ENCODE peak calls at places on chromosome 17, in seven cellular contexts. C is CD8-positive, alpha-beta T cell; O is suprapubic skin; W is IMR-90; X is right lobe of liver; Z is colonic mucosa; H is MG63. K is an unnamed sample.

GRCh38 chr17:55249861-55250260 is 14.9 kb upstream of the HLF start:
- DNase-seq in Z (no peak), O (no peak), X (no peak), H (no peak), C (no peak), W (no peak), K (no peak)

GRCh38 chr17:74125160-74125559 is 78.3 kb upstream of the RPL38 start:
- DNase-seq in X (no peak), C (no peak), O (no peak), Z (no peak), H (no peak), W (no peak), K (no peak)

GRCh38 chr17:10463402-10463801 is 6.0 kb downstream of the MYH4 start:
- DNase-seq in C (no peak), O (no peak), H (no peak), Z (no peak), X (no peak), W (no peak), K (no peak)

GRCh38 chr17:41678411-41678906 is 10.2 kb upstream of the EIF1 start:
- DNase-seq in C (no peak), Z (no peak), W (peak; percentile 9), O (no peak), X (no peak), H (peak; percentile 53), K (no peak)

GRCh38 chr17:82334622-82335394 is 1.2 kb upstream of the SECTM1 start:
- DNase-seq in W (peak; percentile 22), O (no peak), H (no peak), X (peak; percentile 86), C (no peak), Z (no peak), K (no peak)

GRCh38 chr17:68440526-68440925 is 16.8 kb downstream of the WIPI1 start:
- DNase-seq in W (no peak), H (no peak), O (no peak), X (no peak), C (no peak), Z (no peak), K (no peak)

GRCh38 chr17:55304171-55304859 is 39.6 kb downstream of the HLF start:
- DNase-seq in X (no peak), Z (no peak), H (peak; percentile 14), W (no peak), C (no peak), O (no peak), K (no peak)

GRCh38 chr17:7471729-7472128 is 7.7 kb downstream of the ZBTB4 start:
- DNase-seq in W (no peak), X (no peak), C (no peak), Z (no peak), O (no peak), H (no peak), K (no peak)

GRCh38 chr17:3972931-3973330 is 8.7 kb upstream of the ATP2A3 start:
- DNase-seq in H (no peak), O (no peak), X (peak; percentile 41), C (no peak), W (no peak), Z (no peak), K (no peak)

GRCh38 chr17:56290486-56291118 is 137.3 kb downstream of the ANKFN1 start:
- DNase-seq in W (no peak), Z (no peak), X (no peak), C (no peak), O (no peak), H (no peak), K (peak; percentile 50)

GRCh38 chr17:82489851-82490511 is 29.6 kb upstream of the FOXK2 start:
- DNase-seq in X (no peak), C (no peak), H (no peak), O (no peak), W (no peak), Z (no peak), K (no peak)

GRCh38 chr17:31733326-31733725 is 125.7 kb downstream of the COPRS start:
- DNase-seq in X (no peak), Z (no peak), H (no peak), W (no peak), C (no peak), O (no peak), K (no peak)

GRCh38 chr17:68709461-68709860 is 108.3 kb upstream of the FAM20A start:
- DNase-seq in W (no peak), H (no peak), X (no peak), Z (no peak), C (no peak), O (no peak), K (no peak)

GRCh38 chr17:50955667-50956120 is 89.5 kb upstream of the TOB1 start:
- DNase-seq in C (no peak), O (no peak), X (no peak), W (no peak), H (no peak), Z (no peak), K (no peak)

GRCh38 chr17:83177611-83178532 is 98.5 kb downstream of the METRNL start:
- DNase-seq in Z (peak; percentile 12), C (no peak), O (no peak), H (no peak), X (peak; percentile 53), W (no peak), K (no peak)

GRCh38 chr17:49703557-49704277 is 4.0 kb downstream of the SLC35B1 start:
- DNase-seq in O (no peak), H (peak; percentile 40), Z (no peak), C (no peak), X (peak; percentile 73), W (peak; percentile 39), K (no peak)

GRCh38 chr17:77086433-77087010 is 54.2 kb upstream of the SEC14L1 start:
- DNase-seq in H (peak; percentile 81), W (peak; percentile 72), O (peak; percentile 92), Z (peak; percentile 94), X (peak; percentile 89), C (peak; percentile 80), K (peak; percentile 74)

GRCh38 chr17:77085916-77086432 is 54.8 kb upstream of the SEC14L1 start:
- DNase-seq in X (no peak), C (no peak), O (no peak), W (no peak), Z (no peak), H (no peak), K (no peak)

GRCh38 chr17:77088455-77089117 is 52.2 kb upstream of the SEC14L1 start:
- DNase-seq in X (peak; percentile 89), C (peak; percentile 84), Z (peak; percentile 88), W (peak; percentile 98), H (peak; percentile 96), O (peak; percentile 97), K (peak; percentile 98)

GRCh38 chr17:77089118-77089477 is 51.7 kb upstream of the SEC14L1 start:
- DNase-seq in H (no peak), O (no peak), C (no peak), W (no peak), X (no peak), Z (no peak), K (no peak)

GRCh38 chr17:77087650-77088454 is 52.9 kb upstream of the SEC14L1 start:
- DNase-seq in W (no peak), C (no peak), H (no peak), X (no peak), Z (no peak), O (no peak), K (no peak)
- H3K4me3 ChIP-seq in W (peak overlapping the region; percentile 61), C (peak overlapping the region; percentile 55), H (peak overlapping the region; percentile 91), X (peak overlapping the region; percentile 69), Z (peak overlapping the region; percentile 90), O (peak overlapping the region; percentile 88), K (peak overlapping the region; percentile 58)

DNA sequence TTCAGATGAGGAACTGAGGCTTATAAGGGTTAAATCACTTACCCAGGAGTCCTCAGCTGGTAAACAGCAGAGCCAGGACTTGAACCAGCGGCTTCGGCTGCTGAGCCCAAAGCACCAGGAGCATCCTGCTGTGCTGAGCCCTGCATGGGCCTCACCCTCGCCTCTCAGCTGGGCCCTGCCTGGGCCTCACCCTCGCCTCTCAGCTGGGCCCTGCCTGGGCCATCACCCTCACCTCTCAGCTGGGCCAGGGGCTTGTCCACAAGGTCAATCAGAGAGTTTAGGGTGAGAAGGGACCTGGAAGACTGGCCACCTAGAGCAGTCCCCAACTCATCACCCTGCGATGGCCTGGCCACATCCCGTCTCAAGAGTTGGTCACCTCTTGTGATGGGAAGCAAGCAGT is 4.2 kb downstream of the STAC2 start:
- DNase-seq in X (no peak), H (no peak), W (no peak), Z (no peak), C (no peak), O (no peak), K (no peak)
- H3K27me3 ChIP-seq in X (peaks cover 11% of the 10 kb centered on the region), H (peaks cover 7% of the 10 kb centered on the region), W (peaks cover 76% of the 10 kb centered on the region), Z (peaks cover 29% of the 10 kb centered on the region), C (no peaks in the 10 kb centered on the region), O (peaks cover 29% of the 10 kb centered on the region), K (peaks cover 26% of the 10 kb centered on the region)

GRCh38 chr17:1713160-1713877 is 3.1 kb upstream of the TLCD2 start:
- DNase-seq in H (no peak), W (no peak), X (no peak), Z (no peak), O (no peak), C (no peak), K (no peak)

GRCh38 chr17:1715803-1716075 is 5.6 kb upstream of the TLCD2 start:
- DNase-seq in H (no peak), W (no peak), C (no peak), Z (no peak), O (no peak), X (no peak), K (no peak)

GRCh38 chr17:1713878-1714487 is 3.8 kb upstream of the TLCD2 start:
- DNase-seq in Z (peak; percentile 77), O (peak; percentile 74), W (peak; percentile 32), X (peak; percentile 66), H (no peak), C (no peak), K (no peak)

GRCh38 chr17:1714980-1715802 is 5.0 kb upstream of the TLCD2 start:
- DNase-seq in X (peak; percentile 95), W (peak; percentile 88), C (no peak), H (peak; percentile 95), O (peak; percentile 96), Z (peak; percentile 87), K (peak; percentile 96)

DNA sequence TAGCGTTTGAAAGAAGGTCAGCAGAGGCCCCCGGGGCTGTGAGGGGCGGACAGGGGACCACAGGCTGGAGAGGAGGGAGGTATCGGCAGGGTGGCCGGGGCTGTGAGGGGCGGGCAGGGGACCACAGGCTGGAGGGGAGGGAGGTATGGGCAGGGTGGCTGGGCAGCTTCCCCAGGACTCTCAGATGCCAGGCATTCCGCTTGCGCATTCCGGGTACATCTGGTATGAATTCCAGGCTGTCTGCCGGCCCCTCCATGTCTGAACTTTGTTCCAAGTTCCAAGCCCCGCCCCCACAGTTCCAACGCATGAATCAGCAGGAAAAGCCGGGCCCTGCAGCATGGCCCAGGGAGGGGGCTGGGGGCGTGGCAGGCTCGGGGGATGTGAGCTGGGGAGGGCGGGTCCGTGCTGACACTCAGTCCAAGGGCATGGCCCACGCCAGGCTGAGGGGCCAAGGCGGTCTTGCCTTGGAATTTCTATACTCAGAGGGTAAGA is 4.4 kb upstream of the TLCD2 start:
- DNase-seq in O (peak; percentile 99), C (no peak), W (peak; percentile 97), Z (peak; percentile 100), X (peak; percentile 97), H (peak; percentile 97), K (peak; percentile 95)
- H3K4me3 ChIP-seq in O (peak overlapping the region; percentile 99), C (no peak overlapping the region), W (peak overlapping the region; percentile 78), Z (peak overlapping the region; percentile 93), X (peak overlapping the region; percentile 90), H (peak overlapping the region; percentile 69), K (peak overlapping the region; percentile 51)

DNA sequence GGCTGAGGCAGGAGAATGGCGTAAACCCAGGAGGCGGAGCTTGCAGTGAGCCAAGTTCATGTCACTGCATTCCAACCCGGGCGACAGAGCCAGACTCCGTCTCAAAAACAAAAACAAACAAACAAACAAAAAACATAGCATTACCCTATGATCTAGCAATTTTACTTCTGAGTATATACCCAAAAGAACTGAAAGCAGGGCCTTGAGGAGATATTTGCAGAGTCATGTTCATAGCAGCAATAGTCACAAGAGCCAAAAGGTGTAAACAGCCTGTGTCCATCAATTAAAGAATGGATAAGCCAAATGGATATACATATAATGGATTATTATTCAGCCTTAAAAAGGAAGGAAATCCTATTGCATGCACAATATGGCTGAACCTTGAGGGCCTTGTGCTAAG is 63.1 kb downstream of the TOM1L2 start:
- DNase-seq in C (no peak), O (no peak), X (no peak), W (no peak), Z (no peak), H (no peak), K (no peak)
- H3K27me3 ChIP-seq in C (no peaks in the 10 kb centered on the region), O (no peaks in the 10 kb centered on the region), X (no peaks in the 10 kb centered on the region), W (no peaks in the 10 kb centered on the region), Z (no peaks in the 10 kb centered on the region), H (no peaks in the 10 kb centered on the region), K (no peaks in the 10 kb centered on the region)